ENCODE peak calls at places on chromosome 18, in seven cellular contexts. One of them, this sample, is unnamed.

GRCh38 chr18:29164020-29164706 is 987.2 kb upstream of the CDH2 start:
- DNase-seq in HCT116: peak
- DNase-seq in esophagus muscularis mucosa: no peak
- DNase-seq in adrenal gland: no peak
- DNase-seq in fibroblast of villous mesenchyme: peak
- DNase-seq in kidney epithelial cell: peak
- DNase-seq in nephron progenitor cell: no peak
- DNase-seq in this sample: no peak

GRCh38 chr18:75439356-75439755 is 11.9 kb upstream of the SMIM21 start:
- DNase-seq in HCT116: no peak
- DNase-seq in esophagus muscularis mucosa: no peak
- DNase-seq in adrenal gland: no peak
- DNase-seq in fibroblast of villous mesenchyme: no peak
- DNase-seq in kidney epithelial cell: no peak
- DNase-seq in nephron progenitor cell: peak
- DNase-seq in this sample: no peak

GRCh38 chr18:32439802-32440201 is 30.9 kb downstream of the GAREM1 start:
- DNase-seq in HCT116: peak
- DNase-seq in esophagus muscularis mucosa: no peak
- DNase-seq in adrenal gland: no peak
- DNase-seq in fibroblast of villous mesenchyme: no peak
- DNase-seq in kidney epithelial cell: no peak
- DNase-seq in nephron progenitor cell: no peak
- DNase-seq in this sample: no peak

GRCh38 chr18:21484851-21485636 is 115.5 kb downstream of the ESCO1 start:
- DNase-seq in HCT116: no peak
- DNase-seq in esophagus muscularis mucosa: no peak
- DNase-seq in adrenal gland: no peak
- DNase-seq in fibroblast of villous mesenchyme: peak
- DNase-seq in kidney epithelial cell: no peak
- DNase-seq in nephron progenitor cell: no peak
- DNase-seq in this sample: no peak

GRCh38 chr18:24731158-24731557 is 270.7 kb downstream of the HRH4 start:
- DNase-seq in HCT116: no peak
- DNase-seq in esophagus muscularis mucosa: peak
- DNase-seq in adrenal gland: no peak
- DNase-seq in fibroblast of villous mesenchyme: no peak
- DNase-seq in kidney epithelial cell: no peak
- DNase-seq in nephron progenitor cell: no peak
- DNase-seq in this sample: no peak

GRCh38 chr18:61308795-61309393 is 24.3 kb upstream of the CDH20 start:
- DNase-seq in HCT116: no peak
- DNase-seq in esophagus muscularis mucosa: no peak
- DNase-seq in adrenal gland: no peak
- DNase-seq in fibroblast of villous mesenchyme: no peak
- DNase-seq in kidney epithelial cell: no peak
- DNase-seq in nephron progenitor cell: no peak
- DNase-seq in this sample: no peak

GRCh38 chr18:74731097-74731496 is 133.4 kb downstream of the ZNF407 start:
- DNase-seq in HCT116: no peak
- DNase-seq in esophagus muscularis mucosa: no peak
- DNase-seq in adrenal gland: no peak
- DNase-seq in fibroblast of villous mesenchyme: peak
- DNase-seq in kidney epithelial cell: no peak
- DNase-seq in nephron progenitor cell: no peak
- DNase-seq in this sample: no peak

GRCh38 chr18:79664525-79665125 is 15.0 kb upstream of the CTDP1 start:
- DNase-seq in HCT116: no peak
- DNase-seq in esophagus muscularis mucosa: no peak
- DNase-seq in adrenal gland: no peak
- DNase-seq in fibroblast of villous mesenchyme: peak
- DNase-seq in kidney epithelial cell: peak
- DNase-seq in nephron progenitor cell: no peak
- DNase-seq in this sample: no peak

GRCh38 chr18:45197526-45197970 is 417.7 kb upstream of the SLC14A2 start:
- DNase-seq in HCT116: no peak
- DNase-seq in esophagus muscularis mucosa: no peak
- DNase-seq in adrenal gland: no peak
- DNase-seq in fibroblast of villous mesenchyme: peak
- DNase-seq in kidney epithelial cell: peak
- DNase-seq in nephron progenitor cell: no peak
- DNase-seq in this sample: no peak

GRCh38 chr18:11791131-11791530 is 60.1 kb upstream of the CHMP1B start:
- DNase-seq in HCT116: no peak
- DNase-seq in esophagus muscularis mucosa: no peak
- DNase-seq in adrenal gland: no peak
- DNase-seq in fibroblast of villous mesenchyme: no peak
- DNase-seq in kidney epithelial cell: no peak
- DNase-seq in nephron progenitor cell: no peak
- DNase-seq in this sample: no peak

GRCh38 chr18:48022531-48023330 is 92.3 kb upstream of the SMAD2 start:
- DNase-seq in HCT116: peak
- DNase-seq in esophagus muscularis mucosa: no peak
- DNase-seq in adrenal gland: no peak
- DNase-seq in fibroblast of villous mesenchyme: peak
- DNase-seq in kidney epithelial cell: no peak
- DNase-seq in nephron progenitor cell: no peak
- DNase-seq in this sample: no peak

GRCh38 chr18:59148192-59148591 is 8.5 kb downstream of the SEC11C start:
- DNase-seq in HCT116: no peak
- DNase-seq in esophagus muscularis mucosa: no peak
- DNase-seq in adrenal gland: no peak
- DNase-seq in fibroblast of villous mesenchyme: no peak
- DNase-seq in kidney epithelial cell: no peak
- DNase-seq in nephron progenitor cell: no peak
- DNase-seq in this sample: no peak

GRCh38 chr18:13353424-13353823 is 134.9 kb downstream of the LDLRAD4 start:
- DNase-seq in HCT116: no peak
- DNase-seq in esophagus muscularis mucosa: peak
- DNase-seq in adrenal gland: no peak
- DNase-seq in fibroblast of villous mesenchyme: no peak
- DNase-seq in kidney epithelial cell: no peak
- DNase-seq in nephron progenitor cell: no peak
- DNase-seq in this sample: no peak

DNA sequence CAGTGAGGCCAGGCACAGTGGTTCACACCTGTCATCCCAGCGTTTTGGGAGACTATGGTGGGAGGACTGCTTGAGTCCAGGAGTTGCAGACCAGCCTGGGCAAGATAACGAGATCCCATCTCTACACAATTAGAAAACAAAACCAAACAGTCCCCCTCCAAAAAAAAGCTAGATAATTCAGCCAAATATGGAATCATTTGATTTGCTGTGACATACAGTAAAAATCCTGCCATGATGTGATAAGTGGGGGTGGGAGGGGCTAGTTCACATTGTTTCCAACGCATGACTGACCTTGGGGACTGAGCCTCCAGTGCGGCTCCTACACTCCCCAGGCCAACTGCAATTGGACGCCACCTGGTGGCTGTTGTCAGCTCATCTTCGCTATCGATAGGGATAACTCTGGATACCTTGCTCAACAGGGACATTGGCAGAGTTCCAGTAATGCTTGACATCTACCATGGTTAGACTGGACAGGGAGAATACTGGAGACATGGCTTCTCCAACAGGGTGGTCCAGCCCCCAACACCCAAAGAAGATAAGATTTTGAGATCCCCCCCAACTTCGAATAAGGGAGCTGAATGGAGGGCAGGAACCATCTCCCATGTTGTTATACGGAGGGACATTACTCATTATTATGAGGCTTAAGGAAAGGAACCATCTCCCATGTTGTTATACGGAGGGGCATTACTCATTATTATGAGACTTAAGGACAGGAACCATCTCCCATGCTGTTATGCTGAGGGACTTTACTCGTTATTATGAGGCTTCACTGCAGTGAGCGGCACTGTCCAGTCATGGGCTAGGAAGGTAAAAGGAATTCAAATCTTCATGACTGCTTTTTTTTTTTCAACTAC is 135.9 kb downstream of the TGIF1 start:
- DNase-seq in HCT116: peak
- DNase-seq in esophagus muscularis mucosa: peak
- DNase-seq in adrenal gland: peak
- DNase-seq in fibroblast of villous mesenchyme: peak
- DNase-seq in kidney epithelial cell: no peak
- DNase-seq in nephron progenitor cell: peak
- DNase-seq in this sample: peak
- TF ChIP-seq CTCF in HCT116: peak
- TF ChIP-seq CTCF in esophagus muscularis mucosa: peak
- TF ChIP-seq CTCF in adrenal gland: peak
- TF ChIP-seq CTCF in fibroblast of villous mesenchyme: peak
- TF ChIP-seq CTCF in kidney epithelial cell: peak
- TF ChIP-seq CTCF in nephron progenitor cell: peak
- TF ChIP-seq CTCF in this sample: peak

GRCh38 chr18:3994061-3994687 is 460.9 kb downstream of the DLGAP1 start:
- DNase-seq in HCT116: no peak
- DNase-seq in esophagus muscularis mucosa: no peak
- DNase-seq in adrenal gland: no peak
- DNase-seq in fibroblast of villous mesenchyme: no peak
- DNase-seq in kidney epithelial cell: no peak
- DNase-seq in nephron progenitor cell: no peak
- DNase-seq in this sample: no peak

GRCh38 chr18:3998698-3999333 is 456.3 kb downstream of the DLGAP1 start:
- DNase-seq in HCT116: peak
- DNase-seq in esophagus muscularis mucosa: no peak
- DNase-seq in adrenal gland: peak
- DNase-seq in fibroblast of villous mesenchyme: peak
- DNase-seq in kidney epithelial cell: no peak
- DNase-seq in nephron progenitor cell: peak
- DNase-seq in this sample: no peak

DNA sequence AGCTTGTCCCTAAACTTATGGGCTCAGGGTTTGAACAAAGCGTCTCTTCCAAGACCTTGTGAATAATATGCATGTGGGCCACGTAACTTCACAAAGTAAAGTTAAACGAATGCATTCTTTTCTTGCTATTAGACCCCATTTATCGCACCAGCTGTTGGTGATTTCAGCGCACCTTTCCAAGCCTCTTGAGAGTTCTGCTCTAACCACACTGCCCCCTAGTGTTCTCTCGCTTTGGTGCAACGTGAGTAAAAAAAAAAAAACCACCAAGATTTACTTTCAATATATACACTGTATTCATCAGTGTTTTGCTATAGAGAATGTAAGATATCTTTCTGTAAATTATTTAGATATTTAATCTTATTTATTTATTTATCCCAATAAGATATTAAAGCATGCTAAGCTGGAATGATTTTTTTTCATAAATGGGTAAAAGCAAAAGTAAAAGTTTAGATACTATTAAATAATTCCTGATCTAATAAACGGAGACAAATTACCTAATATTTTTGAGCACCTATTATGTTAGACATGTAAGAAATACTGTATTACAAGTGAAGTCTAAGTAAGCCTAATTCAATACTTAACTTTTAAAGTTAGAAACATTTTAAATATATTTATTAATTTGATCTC is 459.5 kb downstream of the DLGAP1 start:
- DNase-seq in HCT116: peak
- DNase-seq in esophagus muscularis mucosa: no peak
- DNase-seq in adrenal gland: peak
- DNase-seq in fibroblast of villous mesenchyme: peak
- DNase-seq in kidney epithelial cell: peak
- DNase-seq in nephron progenitor cell: peak
- DNase-seq in this sample: no peak
- TF ChIP-seq CTCF in HCT116: peak
- TF ChIP-seq CTCF in esophagus muscularis mucosa: peak
- TF ChIP-seq CTCF in adrenal gland: peak
- TF ChIP-seq CTCF in fibroblast of villous mesenchyme: peak
- TF ChIP-seq CTCF in kidney epithelial cell: peak
- TF ChIP-seq CTCF in nephron progenitor cell: peak
- TF ChIP-seq CTCF in this sample: peak

GRCh38 chr18:49177071-49177470 is 226.3 kb upstream of the SMAD7 start:
- DNase-seq in HCT116: no peak
- DNase-seq in esophagus muscularis mucosa: no peak
- DNase-seq in adrenal gland: no peak
- DNase-seq in fibroblast of villous mesenchyme: peak
- DNase-seq in kidney epithelial cell: no peak
- DNase-seq in nephron progenitor cell: no peak
- DNase-seq in this sample: no peak

GRCh38 chr18:49175476-49175875 is 224.7 kb upstream of the SMAD7 start:
- DNase-seq in HCT116: no peak
- DNase-seq in esophagus muscularis mucosa: no peak
- DNase-seq in adrenal gland: no peak
- DNase-seq in fibroblast of villous mesenchyme: peak
- DNase-seq in kidney epithelial cell: no peak
- DNase-seq in nephron progenitor cell: no peak
- DNase-seq in this sample: no peak

GRCh38 chr18:49172246-49172645 is 221.5 kb upstream of the SMAD7 start:
- DNase-seq in HCT116: no peak
- DNase-seq in esophagus muscularis mucosa: no peak
- DNase-seq in adrenal gland: no peak
- DNase-seq in fibroblast of villous mesenchyme: no peak
- DNase-seq in kidney epithelial cell: no peak
- DNase-seq in nephron progenitor cell: no peak
- DNase-seq in this sample: no peak

GRCh38 chr18:49175071-49175470 is 224.3 kb upstream of the SMAD7 start:
- DNase-seq in HCT116: no peak
- DNase-seq in esophagus muscularis mucosa: no peak
- DNase-seq in adrenal gland: no peak
- DNase-seq in fibroblast of villous mesenchyme: peak
- DNase-seq in kidney epithelial cell: no peak
- DNase-seq in nephron progenitor cell: no peak
- DNase-seq in this sample: no peak

GRCh38 chr18:49174478-49174877 is 223.7 kb upstream of the SMAD7 start:
- DNase-seq in HCT116: no peak
- DNase-seq in esophagus muscularis mucosa: no peak
- DNase-seq in adrenal gland: no peak
- DNase-seq in fibroblast of villous mesenchyme: peak
- DNase-seq in kidney epithelial cell: no peak
- DNase-seq in nephron progenitor cell: no peak
- DNase-seq in this sample: no peak
- TF ChIP-seq CTCF in HCT116: no peak
- TF ChIP-seq CTCF in esophagus muscularis mucosa: no peak
- TF ChIP-seq CTCF in adrenal gland: no peak
- TF ChIP-seq CTCF in fibroblast of villous mesenchyme: no peak
- TF ChIP-seq CTCF in kidney epithelial cell: no peak
- TF ChIP-seq CTCF in nephron progenitor cell: no peak
- TF ChIP-seq CTCF in this sample: no peak

GRCh38 chr18:35376393-35376741 is 770 bp downstream of the ZNF396 start:
- DNase-seq in HCT116: no peak
- DNase-seq in esophagus muscularis mucosa: peak
- DNase-seq in adrenal gland: no peak
- DNase-seq in fibroblast of villous mesenchyme: no peak
- DNase-seq in kidney epithelial cell: no peak
- DNase-seq in nephron progenitor cell: peak
- DNase-seq in this sample: no peak
- TF ChIP-seq CTCF in HCT116: no peak
- TF ChIP-seq CTCF in esophagus muscularis mucosa: no peak
- TF ChIP-seq CTCF in adrenal gland: no peak
- TF ChIP-seq CTCF in fibroblast of villous mesenchyme: no peak
- TF ChIP-seq CTCF in kidney epithelial cell: no peak
- TF ChIP-seq CTCF in nephron progenitor cell: no peak
- TF ChIP-seq CTCF in this sample: no peak

DNA sequence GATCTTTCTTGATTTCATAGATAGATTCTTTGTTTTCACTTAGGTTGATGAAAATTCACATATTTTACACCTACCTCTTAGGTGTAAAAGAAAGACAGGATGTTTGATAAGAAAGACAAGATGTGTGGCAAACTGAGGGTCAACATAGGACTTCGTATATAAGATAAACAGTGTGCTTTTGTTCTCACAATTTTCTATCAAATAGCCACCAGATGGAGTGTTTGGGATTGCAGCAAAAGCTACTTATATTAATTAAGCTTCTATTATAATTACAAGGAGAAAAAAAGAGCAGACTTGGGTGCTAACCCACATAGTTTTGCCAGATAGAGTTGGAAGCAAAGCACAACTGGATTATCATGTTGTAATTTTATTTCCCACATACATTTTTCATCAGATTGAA is 232.9 kb downstream of the CDH7 start:
- DNase-seq in HCT116: no peak
- DNase-seq in esophagus muscularis mucosa: no peak
- DNase-seq in adrenal gland: no peak
- DNase-seq in fibroblast of villous mesenchyme: no peak
- DNase-seq in kidney epithelial cell: no peak
- DNase-seq in nephron progenitor cell: no peak
- DNase-seq in this sample: no peak
- TF ChIP-seq CTCF in HCT116: no peak
- TF ChIP-seq CTCF in esophagus muscularis mucosa: no peak
- TF ChIP-seq CTCF in adrenal gland: no peak
- TF ChIP-seq CTCF in fibroblast of villous mesenchyme: no peak
- TF ChIP-seq CTCF in kidney epithelial cell: no peak
- TF ChIP-seq CTCF in nephron progenitor cell: no peak
- TF ChIP-seq CTCF in this sample: no peak

This sample was measured in osteocyte.